ENCODE peak calls at places on chromosomes 2 and 18, in four cellular contexts. I is GM23338, Z is HCT116, K is OCI-LY7. D is an unnamed sample.

GRCh38 chr2:32009479-32010256 is 1.1 kb downstream of the MEMO1 start:
- DNase-seq in I (peak), Z (no peak), K (peak), D (no peak)

GRCh38 chr2:98868548-98869271 is 67.3 kb downstream of the CRACDL start:
- DNase-seq in K (no peak), Z (no peak), I (no peak), D (no peak)

GRCh38 chr18:42611134-42611533 is 504.4 kb downstream of the RIT2 start:
- DNase-seq in K (no peak), I (no peak), Z (no peak), D (no peak)

GRCh38 chr2:177338177-177338721 is 54.3 kb upstream of the AGPS start:
- DNase-seq in Z (peak), K (no peak), I (no peak), D (no peak)

GRCh38 chr18:44758821-44759624 is 78.3 kb downstream of the SETBP1 start:
- DNase-seq in Z (no peak), I (no peak), K (peak), D (no peak)

GRCh38 chr2:18619091-18619490 is 29.7 kb upstream of the NT5C1B start:
- DNase-seq in Z (no peak), K (no peak), I (no peak), D (no peak)

GRCh38 chr18:1585881-1586488 is 681.3 kb downstream of the ADCYAP1 start:
- DNase-seq in I (peak), K (peak), Z (peak), D (peak)

GRCh38 chr18:35182151-35182550 is 58.7 kb upstream of the ZNF397 start:
- DNase-seq in I (no peak), Z (no peak), K (no peak), D (no peak)

GRCh38 chr2:144513388-144514100 is 6.4 kb downstream of the ZEB2 start:
- DNase-seq in K (no peak), Z (no peak), I (peak), D (no peak)

GRCh38 chr2:110116033-110116710 is 550 bp upstream of the MALL start:
- DNase-seq in Z (peak), K (no peak), I (peak), D (no peak)

GRCh38 chr2:62814132-62814531 is 108.6 kb downstream of the EHBP1 start:
- DNase-seq in K (no peak), Z (no peak), I (no peak), D (peak)

GRCh38 chr2:104236491-104236890 is 617.4 kb upstream of the POU3F3 start:
- DNase-seq in K (no peak), Z (no peak), I (no peak), D (no peak)

GRCh38 chr18:35949903-35950627 is 22.4 kb upstream of the RMP24 start:
- DNase-seq in K (peak), Z (no peak), I (peak), D (peak)

GRCh38 chr2:61328707-61329251 is 142.1 kb downstream of the USP34 start:
- DNase-seq in Z (peak), K (no peak), I (no peak), D (peak)

GRCh38 chr2:82169379-82169778 is 1864.8 kb upstream of the LRRTM1 start:
- DNase-seq in Z (no peak), K (no peak), I (no peak), D (no peak)

GRCh38 chr2:17815466-17816184 is 635 bp upstream of the MSGN1 start:
- DNase-seq in I (no peak), Z (no peak), K (no peak), D (no peak)

GRCh38 chr2:237150186-237150585 is 64.5 kb downstream of the COPS8 start:
- DNase-seq in K (no peak), I (no peak), Z (no peak), D (no peak)

GRCh38 chr2:172745636-172746035 is 10.0 kb downstream of the RAPGEF4 start:
- DNase-seq in I (no peak), K (no peak), Z (no peak), D (no peak)

GRCh38 chr2:149331023-149331400 is 625 bp downstream of the LYPD6 start:
- DNase-seq in I (peak), K (no peak), Z (no peak), D (no peak)

DNA sequence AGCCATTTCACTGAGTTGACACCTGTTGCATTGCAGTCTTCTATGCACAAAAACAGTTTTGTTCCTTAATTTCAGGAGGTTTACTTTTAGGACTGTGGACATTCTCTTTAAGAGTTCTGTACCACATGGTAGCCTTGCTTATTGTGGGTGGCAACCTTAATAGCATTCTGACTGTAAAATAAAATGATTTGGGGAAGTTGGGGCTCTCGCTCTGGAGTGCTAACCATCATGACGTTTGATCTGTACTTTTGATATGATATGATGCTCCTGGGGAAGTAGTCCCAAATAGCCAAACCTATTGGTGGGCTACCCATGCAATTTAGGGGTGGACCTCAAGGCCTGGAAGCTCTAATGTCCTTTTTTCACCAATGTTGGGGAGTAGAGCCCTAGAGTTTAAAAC is 3.4 kb downstream of the CTLA4 start:
- DNase-seq in K (no peak), I (no peak), Z (no peak), D (no peak)
- H3K4me3 ChIP-seq in K (no peak), I (no peak), Z (no peak), D (no peak)

GRCh38 chr2:148221926-148222325 is 201.0 kb downstream of the MBD5 start:
- DNase-seq in I (no peak), K (no peak), Z (no peak), D (no peak)
- H3K4me3 ChIP-seq in I (no peak), K (no peak), Z (no peak), D (no peak)

DNA sequence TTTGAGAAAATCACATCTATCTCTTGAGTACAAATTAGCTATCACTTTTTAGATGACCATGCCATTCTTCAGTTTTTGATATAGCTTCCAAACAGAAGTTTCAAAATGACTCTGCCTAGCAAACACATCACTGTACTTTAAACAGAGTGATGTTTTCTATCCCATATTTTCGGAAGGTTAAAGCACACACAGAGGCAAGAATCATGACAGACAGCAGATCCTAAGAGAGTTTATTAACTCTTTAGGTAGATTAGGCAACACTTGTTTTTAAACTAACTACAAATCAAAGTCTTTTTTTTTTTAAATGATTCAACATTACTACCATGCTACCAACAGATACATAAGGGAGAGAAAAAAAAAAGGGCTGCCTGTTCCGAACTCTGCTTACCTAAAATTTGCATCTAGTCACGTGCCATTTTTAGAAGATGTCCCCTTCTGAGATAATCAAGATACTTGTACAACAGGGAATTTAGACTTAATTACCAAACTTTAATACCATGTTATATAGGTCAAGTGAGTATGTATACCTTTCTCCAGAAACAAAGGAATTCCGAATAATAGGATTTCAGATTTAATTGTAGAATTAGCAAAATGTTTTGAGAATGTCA is 2.7 kb downstream of the RBMS1 start:
- DNase-seq in Z (no peak), I (no peak), K (no peak), D (no peak)
- H3K4me3 ChIP-seq in Z (no peak), I (peak), K (no peak), D (peak)

DNA sequence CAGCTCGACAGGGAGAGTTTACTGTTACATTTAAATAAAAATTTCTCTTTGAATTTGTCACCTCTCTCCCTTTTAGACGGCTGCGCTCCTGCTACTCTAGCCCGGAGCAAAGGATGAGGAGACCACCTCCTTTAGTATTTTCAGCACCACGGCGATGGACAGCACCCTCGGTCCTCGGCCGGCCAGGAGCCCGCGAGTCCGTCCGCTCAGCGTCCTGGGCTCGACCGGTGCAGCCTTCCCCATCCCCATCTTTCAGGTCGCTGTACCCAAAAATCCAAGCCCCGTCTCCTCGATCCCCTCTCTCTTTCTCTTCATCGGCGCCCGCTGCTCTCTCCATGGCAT is 831 bp downstream of the CELF4 start:
- DNase-seq in Z (no peak), I (peak), K (no peak), D (no peak)
- H3K4me3 ChIP-seq in Z (no peak), I (peak), K (no peak), D (peak)

DNA sequence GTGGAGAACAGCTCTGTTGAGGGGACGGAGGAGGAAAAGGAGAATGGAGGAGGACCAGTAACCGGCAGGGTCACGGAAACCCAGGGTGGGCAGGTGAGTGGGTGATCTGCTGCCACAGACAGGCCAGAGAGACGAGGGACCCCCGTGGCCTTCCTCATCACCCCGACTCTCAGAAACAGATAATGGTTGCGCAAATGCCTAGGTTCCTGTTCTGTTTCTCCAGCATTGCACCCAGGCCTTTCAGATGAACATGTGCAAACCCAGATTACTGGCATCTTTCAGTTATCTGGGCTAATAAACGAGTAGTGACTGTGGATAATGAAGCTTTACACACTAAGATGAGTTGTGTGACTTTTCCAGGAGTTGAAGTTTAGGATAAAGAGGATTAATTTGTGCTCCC is 46.5 kb downstream of the TET3 start:
- DNase-seq in K (no peak), I (no peak), Z (no peak), D (no peak)
- H3K4me3 ChIP-seq in K (no peak), I (no peak), Z (no peak), D (no peak)

D was measured in skeletal muscle cell.